ENCODE peak calls at places on chromosomes 5 and 9, in four cellular contexts. U, W, J and A are unnamed samples.

GRCh38 chr9:126844085-126844484 is 16.4 kb upstream of the ZBTB34 start:
- DNase-seq in U (no peak), J (no peak), W (no peak), A (no peak)

GRCh38 chr5:178121450-178122276 is 8.3 kb downstream of the N4BP3 start:
- DNase-seq in W (no peak), J (no peak), U (no peak), A (peak)

GRCh38 chr5:173742432-173742816 is 126.0 kb upstream of the BOD1 start:
- DNase-seq in U (no peak), J (no peak), W (no peak), A (no peak)

GRCh38 chr5:151139646-151140045 is 17.9 kb downstream of the ANXA6 start:
- DNase-seq in U (no peak), W (no peak), J (no peak), A (no peak)

GRCh38 chr5:27612161-27612560 is 573.8 kb upstream of the CDH9 start:
- DNase-seq in U (no peak), J (no peak), W (no peak), A (no peak)

GRCh38 chr5:137710086-137710485 is 25.8 kb downstream of the KLHL3 start:
- DNase-seq in U (no peak), J (no peak), W (no peak), A (no peak)

GRCh38 chr9:34568133-34568532 is 21.4 kb downstream of the CNTFR start:
- DNase-seq in W (no peak), U (no peak), J (no peak), A (no peak)

GRCh38 chr5:171573021-171573420 is 153.6 kb downstream of the FGF18 start:
- DNase-seq in W (no peak), U (no peak), J (no peak), A (no peak)

GRCh38 chr5:38603691-38604090 is 47.2 kb upstream of the LIFR start:
- DNase-seq in U (no peak), W (no peak), J (no peak), A (no peak)

GRCh38 chr9:124617477-124618141 is 110.4 kb upstream of the NR5A1 start:
- DNase-seq in W (peak), J (peak), U (peak), A (peak)

GRCh38 chr9:80501635-80502034 is 929.9 kb downstream of the TLE4 start:
- DNase-seq in U (no peak), W (no peak), J (no peak), A (no peak)

GRCh38 chr5:91328743-91329142 is 54.4 kb downstream of the ARRDC3 start:
- DNase-seq in U (no peak), W (no peak), J (no peak), A (no peak)

GRCh38 chr5:143275871-143276363 is 127.6 kb downstream of the NR3C1 start:
- DNase-seq in W (no peak), J (no peak), U (no peak), A (no peak)

GRCh38 chr5:122156724-122157325 is 27.5 kb downstream of the ZNF474 start:
- DNase-seq in U (no peak), J (peak), W (peak), A (peak)

GRCh38 chr9:107161338-107161737 is 121.7 kb upstream of the RAD23B start:
- DNase-seq in J (peak), U (no peak), W (no peak), A (no peak)

GRCh38 chr5:109589983-109590382 is 99.7 kb upstream of the MAN2A1 start:
- DNase-seq in U (no peak), W (no peak), J (no peak), A (no peak)
- TF ChIP-seq USF2 in U (no peak), W (no peak), J (no peak), A (no peak)

GRCh38 chr9:78132688-78133033 is 101.0 kb upstream of the GNAQ start:
- DNase-seq in U (no peak), J (no peak), W (no peak), A (no peak)
- TF ChIP-seq FOXJ3 in U (no peak), J (no peak), W (no peak), A (no peak)

DNA sequence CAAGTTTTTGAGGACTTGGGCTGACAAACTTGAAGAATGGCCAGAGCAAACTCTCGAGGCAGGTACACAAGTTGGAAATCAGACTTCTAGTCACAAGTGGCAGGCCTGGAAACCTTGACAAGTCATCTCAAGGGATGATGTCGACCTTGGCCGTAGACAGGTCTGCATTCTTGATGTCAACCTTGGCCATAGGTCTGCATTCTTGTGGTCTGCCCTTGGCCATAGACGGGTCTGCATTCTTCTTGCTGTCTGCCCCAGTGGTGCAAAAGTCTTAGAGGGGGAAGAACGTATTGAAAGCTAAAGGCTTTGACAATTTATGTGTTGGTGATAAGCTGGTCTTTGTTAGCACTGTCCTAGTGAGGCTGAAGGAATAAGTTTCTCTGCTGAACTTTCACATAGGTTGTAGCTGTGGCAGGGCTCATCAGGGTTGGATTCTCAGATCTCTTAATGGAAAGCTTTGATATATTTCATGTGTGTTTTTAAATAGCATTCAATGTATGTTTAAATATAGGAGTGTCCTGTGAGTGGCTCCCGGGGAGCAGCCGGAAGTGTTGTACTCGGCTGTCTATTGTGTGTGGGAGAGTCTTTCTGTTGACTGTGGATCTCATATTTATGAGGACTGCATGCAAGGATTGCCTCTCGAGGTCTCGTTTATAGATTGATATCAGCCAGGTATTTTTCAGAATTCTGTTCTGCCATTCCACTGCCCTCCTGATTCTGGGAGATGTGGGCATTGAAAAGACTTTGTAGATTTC is 27.0 kb downstream of the SUB1 start:
- DNase-seq in U (no peak), J (no peak), W (no peak), A (peak)
- TF ChIP-seq USF2 in U (no peak), J (no peak), W (no peak), A (no peak)

GRCh38 chr5:56669534-56670483 is 145.5 kb upstream of the MAP3K1 start:
- DNase-seq in W (no peak), U (peak), J (peak), A (no peak)
- TF ChIP-seq FOXJ3 in W (no peak), U (no peak), J (no peak), A (no peak)

DNA sequence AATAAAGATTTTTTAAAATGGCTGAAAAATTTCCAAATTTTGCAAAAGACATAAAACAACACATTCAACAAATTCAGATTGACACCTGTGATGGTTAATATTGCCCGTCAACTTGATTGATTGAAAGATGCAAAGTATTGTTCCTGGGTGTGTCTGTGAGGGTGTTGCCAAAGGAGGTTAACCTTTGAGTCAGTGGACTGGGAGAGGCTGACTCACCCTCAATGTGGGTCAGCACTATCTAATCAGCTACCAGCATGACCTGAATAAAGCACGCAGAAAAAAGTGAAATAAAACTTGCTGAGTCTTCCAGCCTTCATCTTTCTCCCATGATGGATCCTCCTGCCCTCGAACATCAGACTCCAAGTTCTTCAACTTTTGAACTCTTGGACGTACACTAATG is 868.0 kb upstream of the CTNND2 start:
- DNase-seq in J (no peak), W (peak), U (no peak), A (no peak)
- TF ChIP-seq USF2 in J (no peak), W (no peak), U (no peak), A (no peak)

GRCh38 chr5:108727154-108727638 is 20.5 kb upstream of the FER start:
- DNase-seq in W (peak), J (no peak), U (no peak), A (no peak)
- TF ChIP-seq FOXJ3 in W (no peak), J (no peak), U (no peak), A (no peak)

GRCh38 chr9:133945314-133945975 is 46.7 kb downstream of the VAV2 start:
- DNase-seq in J (no peak), W (no peak), U (peak), A (no peak)

GRCh38 chr9:133944746-133945135 is 47.4 kb downstream of the VAV2 start:
- DNase-seq in W (no peak), U (no peak), J (no peak), A (no peak)

GRCh38 chr9:133948138-133948537 is 44.0 kb downstream of the VAV2 start:
- DNase-seq in W (no peak), U (peak), J (no peak), A (no peak)

GRCh38 chr9:133946840-133947486 is 45.2 kb downstream of the VAV2 start:
- DNase-seq in J (no peak), U (no peak), W (no peak), A (no peak)

GRCh38 chr9:133945977-133946753 is 46.0 kb downstream of the VAV2 start:
- DNase-seq in J (no peak), W (no peak), U (peak), A (no peak)
- TF ChIP-seq USF2 in J (no peak), W (no peak), U (no peak), A (no peak)